ENCODE peak calls at places on chromosome 15, in eight cellular contexts. Q is Calu3; D is HFF-Myc; L is breast epithelium; B is foreskin fibroblast; K is WTC11; U is CD4-positive, alpha-beta T cell; C is AG10803. A is an unnamed sample.

GRCh38 chr15:39075756-39076341 is 505.0 kb upstream of the THBS1 start:
- DNase-seq in Q (no peak), D (no peak), L (no peak), B (no peak), K (no peak), U (no peak), C (peak), A (no peak)

GRCh38 chr15:57298843-57299550 is 77.3 kb upstream of the CGNL1 start:
- DNase-seq in Q (no peak), D (no peak), L (no peak), B (peak), K (no peak), U (no peak), C (no peak), A (no peak)

GRCh38 chr15:59843609-59844008 is 154.5 kb upstream of the BNIP2 start:
- DNase-seq in Q (no peak), D (no peak), L (no peak), B (no peak), K (no peak), U (no peak), C (no peak), A (no peak)

GRCh38 chr15:62964251-62964650 is 78.3 kb upstream of the TPM1 start:
- DNase-seq in Q (no peak), D (no peak), L (no peak), B (peak), K (no peak), U (no peak), C (peak), A (no peak)

GRCh38 chr15:89647191-89647851 is 7.9 kb downstream of the KIF7 start:
- DNase-seq in Q (peak), D (no peak), L (peak), B (peak), K (peak), U (peak), C (peak), A (peak)

GRCh38 chr15:59501531-59502113 is 63.6 kb downstream of the FAM81A start:
- DNase-seq in Q (peak), D (peak), L (no peak), B (peak), K (peak), U (no peak), C (peak), A (peak)

GRCh38 chr15:86892774-86893449 is 813.2 kb downstream of the AGBL1 start:
- DNase-seq in Q (no peak), D (no peak), L (no peak), B (no peak), K (no peak), U (no peak), C (peak), A (peak)

GRCh38 chr15:53982876-53983275 is 4.6 kb downstream of the UNC13C start:
- DNase-seq in Q (no peak), D (no peak), L (no peak), B (no peak), K (no peak), U (no peak), C (no peak), A (no peak)

GRCh38 chr15:39488498-39488897 is 92.4 kb upstream of the THBS1 start:
- DNase-seq in Q (no peak), D (no peak), L (no peak), B (no peak), K (no peak), U (no peak), C (no peak), A (no peak)

GRCh38 chr15:81966628-81967027 is 79.2 kb downstream of the MEX3B start:
- DNase-seq in Q (no peak), D (no peak), L (no peak), B (no peak), K (no peak), U (no peak), C (no peak), A (no peak)

GRCh38 chr15:29043731-29044485 is 158.1 kb downstream of the APBA2 start:
- DNase-seq in Q (no peak), D (no peak), L (no peak), B (peak), K (no peak), U (no peak), C (no peak), A (no peak)

GRCh38 chr15:40743921-40744809 is 10.9 kb downstream of the RMDN3 start:
- DNase-seq in Q (no peak), D (peak), L (no peak), B (peak), K (no peak), U (peak), C (peak), A (peak)

GRCh38 chr15:57795261-57795660 is 88.7 kb downstream of the POLR2M start:
- DNase-seq in Q (no peak), D (no peak), L (no peak), B (no peak), K (no peak), U (no peak), C (no peak), A (no peak)

GRCh38 chr15:99333413-99333812 is 82.1 kb downstream of the LRRC28 start:
- DNase-seq in Q (no peak), D (no peak), L (no peak), B (no peak), K (no peak), U (no peak), C (no peak), A (no peak)

GRCh38 chr15:31130576-31131237 is 29.2 kb upstream of the TRPM1 start:
- DNase-seq in Q (no peak), D (no peak), L (no peak), B (no peak), K (no peak), U (no peak), C (no peak), A (no peak)

GRCh38 chr15:22979699-22980188 is 424 bp downstream of the CYFIP1 start:
- DNase-seq in Q (peak), D (no peak), L (no peak), B (peak), K (peak), U (no peak), C (no peak), A (no peak)

GRCh38 chr15:100922192-100923040 is 3.3 kb downstream of the LRRK1 start:
- DNase-seq in Q (no peak), D (no peak), L (no peak), B (no peak), K (no peak), U (no peak), C (no peak), A (no peak)

GRCh38 chr15:95371664-95372063 is 958.8 kb upstream of the NR2F2 start:
- DNase-seq in Q (no peak), D (no peak), L (no peak), B (peak), K (no peak), U (no peak), C (no peak), A (peak)

GRCh38 chr15:58407366-58407765 is 24.4 kb upstream of the LIPC start:
- DNase-seq in Q (no peak), D (no peak), L (no peak), B (no peak), K (no peak), U (no peak), C (no peak), A (no peak)

GRCh38 chr15:47366884-47367283 is 350.4 kb upstream of the SEMA6D start:
- DNase-seq in Q (no peak), D (no peak), L (no peak), B (peak), K (no peak), U (no peak), C (no peak), A (no peak)

GRCh38 chr15:85782112-85782511 is 12.6 kb downstream of the KLHL25 start:
- DNase-seq in Q (no peak), D (no peak), L (no peak), B (no peak), K (no peak), U (no peak), C (no peak), A (no peak)

GRCh38 chr15:73965730-73966103 is 26.4 kb downstream of the STOML1 start:
- DNase-seq in Q (no peak), D (no peak), L (no peak), B (peak), K (no peak), U (no peak), C (peak), A (no peak)

GRCh38 chr15:60782316-60782715 is 303.4 kb upstream of the ICE2 start:
- DNase-seq in Q (no peak), D (no peak), L (no peak), B (no peak), K (no peak), U (no peak), C (no peak), A (no peak)

GRCh38 chr15:35078221-35078915 is 6.7 kb downstream of the NANOGP8 start:
- DNase-seq in Q (peak), D (peak), L (no peak), B (peak), K (peak), U (no peak), C (peak), A (peak)

GRCh38 chr15:31551323-31551722 is 224.7 kb downstream of the KLF13 start:
- DNase-seq in Q (no peak), D (no peak), L (no peak), B (no peak), K (no peak), U (no peak), C (no peak), A (peak)

GRCh38 chr15:60091150-60091549 is 87.0 kb downstream of the FOXB1 start:
- DNase-seq in Q (peak), D (no peak), L (no peak), B (peak), K (no peak), U (no peak), C (peak), A (peak)

GRCh38 chr15:101597360-101597928 is 54.7 kb downstream of the TM2D3 start:
- DNase-seq in Q (no peak), D (no peak), L (no peak), B (peak), K (no peak), U (no peak), C (no peak), A (peak)

GRCh38 chr15:74399511-74400312 is 32.3 kb upstream of the CYP11A1 start:
- DNase-seq in Q (peak), D (no peak), L (no peak), B (peak), K (no peak), U (no peak), C (peak), A (no peak)

GRCh38 chr15:74788042-74788715 is 6.3 kb downstream of the CSK start:
- DNase-seq in Q (no peak), D (no peak), L (no peak), B (no peak), K (no peak), U (no peak), C (no peak), A (no peak)

GRCh38 chr15:63893866-63894661 is 60.3 kb upstream of the HERC1 start:
- DNase-seq in Q (peak), D (no peak), L (no peak), B (no peak), K (no peak), U (no peak), C (no peak), A (no peak)

GRCh38 chr15:89998141-89998661 is 2.9 kb upstream of the ZNF710 start:
- DNase-seq in Q (peak), D (no peak), L (no peak), B (peak), K (no peak), U (no peak), C (peak), A (peak)

GRCh38 chr15:77988386-77989301 is 88.9 kb downstream of the TBC1D2B start:
- DNase-seq in Q (no peak), D (no peak), L (no peak), B (no peak), K (no peak), U (no peak), C (no peak), A (no peak)

GRCh38 chr15:26631894-26632293 is 141.0 kb downstream of the GABRB3 start:
- DNase-seq in Q (no peak), D (no peak), L (no peak), B (no peak), K (no peak), U (no peak), C (no peak), A (no peak)

GRCh38 chr15:48796930-48797329 is 13.9 kb downstream of the CEP152 start:
- DNase-seq in Q (no peak), D (no peak), L (no peak), B (peak), K (no peak), U (no peak), C (peak), A (no peak)

GRCh38 chr15:96076350-96076749 is 254.2 kb upstream of the NR2F2 start:
- DNase-seq in Q (no peak), D (no peak), L (no peak), B (no peak), K (no peak), U (no peak), C (no peak), A (no peak)

GRCh38 chr15:42402806-42403205 is 43.5 kb downstream of the CAPN3 start:
- DNase-seq in Q (no peak), D (no peak), L (no peak), B (no peak), K (no peak), U (no peak), C (no peak), A (no peak)

GRCh38 chr15:80982205-80982604 is 7.4 kb downstream of the MESD start:
- DNase-seq in Q (no peak), D (no peak), L (no peak), B (no peak), K (no peak), U (no peak), C (no peak), A (no peak)

GRCh38 chr15:68631621-68632051 is 52.8 kb downstream of the CORO2B start:
- DNase-seq in Q (no peak), D (no peak), L (no peak), B (no peak), K (peak), U (no peak), C (no peak), A (no peak)
- TF ChIP-seq CTCF in Q (no peak), D (no peak), L (no peak), B (no peak), K (no peak), U (no peak), C (no peak), A (no peak)

DNA sequence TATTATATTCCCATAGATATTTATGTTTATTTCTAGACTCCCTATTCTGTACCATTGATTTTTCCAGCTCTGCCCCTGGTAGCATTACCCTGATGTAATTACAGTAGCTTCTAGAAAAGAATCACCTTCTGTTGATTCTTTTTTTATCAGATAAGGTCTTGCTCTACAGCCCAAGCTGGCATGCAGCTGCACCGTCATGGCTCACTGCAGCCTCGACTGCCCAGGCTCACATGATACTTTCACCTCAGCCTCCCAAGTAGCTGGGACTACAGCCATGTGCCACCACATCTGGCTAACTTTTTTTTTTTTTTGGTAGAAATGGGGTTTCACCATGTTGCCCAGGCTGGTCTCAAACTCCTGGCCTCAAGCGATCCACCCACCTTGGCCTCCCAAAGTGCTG is 41.8 kb downstream of the SLC24A1 start:
- DNase-seq in Q (no peak), D (no peak), L (no peak), B (no peak), K (no peak), U (no peak), C (no peak), A (no peak)
- TF ChIP-seq CTCF in Q (no peak), D (no peak), L (no peak), B (no peak), K (no peak), U (no peak), C (no peak), A (no peak)

GRCh38 chr15:72342385-72342784 is 22.4 kb upstream of the CELF6 start:
- DNase-seq in Q (peak), D (no peak), L (no peak), B (peak), K (peak), U (peak), C (no peak), A (peak)
- TF ChIP-seq CTCF in Q (peak), D (peak), L (peak), B (peak), K (peak), U (peak), C (peak), A (peak)

GRCh38 chr15:66588537-66588936 is 22.7 kb upstream of the LCTL start:
- DNase-seq in Q (no peak), D (no peak), L (no peak), B (no peak), K (peak), U (no peak), C (no peak), A (no peak)
- TF ChIP-seq CTCF in Q (no peak), D (no peak), L (no peak), B (no peak), K (peak), U (no peak), C (no peak), A (no peak)

A was measured in MCF 10A.